ENCODE peak calls at places on chromosomes 16 and 17, in seven cellular contexts. R is HepG2, B is H1, K is SK-N-SH, L is K562, U is HCT116, N is GM12878. J is an unnamed sample.
A peak's percentile ranks its signal among the peaks of the same experiment; 100 is the strongest.

GRCh38 chr17:7903154-7904103 is 12.7 kb downstream of the RNF227 start:
- DNase-seq in R (no peak), B (no peak), K (no peak), L (no peak), U (no peak), N (no peak), J (no peak)

GRCh38 chr17:27965224-27965623 is 72.1 kb upstream of the LYRM9 start:
- DNase-seq in R (no peak), B (no peak), K (no peak), L (no peak), U (no peak), N (no peak), J (no peak)

GRCh38 chr16:74847202-74847601 is 72.6 kb upstream of the FA2H start:
- DNase-seq in R (no peak), B (no peak), K (no peak), L (no peak), U (no peak), N (no peak), J (no peak)

GRCh38 chr16:18839555-18839954 is 38.2 kb upstream of the ARL6IP1 start:
- DNase-seq in R (peak; percentile 66), B (no peak), K (no peak), L (no peak), U (no peak), N (no peak), J (peak; percentile 80)

GRCh38 chr16:4415538-4416199 is 727 bp downstream of the CORO7 start:
- DNase-seq in R (peak; percentile 16), B (no peak), K (peak; percentile 77), L (peak; percentile 71), U (no peak), N (no peak), J (no peak)

GRCh38 chr16:70715113-70715711 is 29.4 kb upstream of the MTSS2 start:
- DNase-seq in R (no peak), B (no peak), K (peak; percentile 87), L (peak; percentile 24), U (no peak), N (no peak), J (peak; percentile 75)

GRCh38 chr17:41647940-41648410 is 23.6 kb upstream of the KRT17 start:
- DNase-seq in R (peak; percentile 69), B (peak; percentile 79), K (peak; percentile 90), L (peak; percentile 87), U (peak; percentile 54), N (no peak), J (peak; percentile 87)

GRCh38 chr17:75531724-75532090 is 6.2 kb downstream of the LLGL2 start:
- DNase-seq in R (no peak), B (no peak), K (no peak), L (no peak), U (peak; percentile 75), N (no peak), J (no peak)

GRCh38 chr16:47463771-47464624 is 2.9 kb downstream of the PHKB start:
- DNase-seq in R (no peak), B (no peak), K (peak; percentile 56), L (no peak), U (no peak), N (no peak), J (no peak)

GRCh38 chr16:75443301-75443700 is 10.0 kb upstream of the CFDP1 start:
- DNase-seq in R (no peak), B (no peak), K (peak; percentile 72), L (no peak), U (no peak), N (no peak), J (no peak)

GRCh38 chr17:82963104-82963950 is 116.1 kb upstream of the METRNL start:
- DNase-seq in R (no peak), B (peak; percentile 61), K (peak; percentile 79), L (no peak), U (no peak), N (no peak), J (peak; percentile 78)

GRCh38 chr16:50640919-50641817 is 39.9 kb downstream of the SNX20 start:
- DNase-seq in R (no peak), B (no peak), K (no peak), L (no peak), U (no peak), N (no peak), J (no peak)

GRCh38 chr17:67637901-67638641 is 79.7 kb upstream of the NOL11 start:
- DNase-seq in R (no peak), B (no peak), K (no peak), L (no peak), U (peak; percentile 88), N (no peak), J (no peak)

GRCh38 chr17:2416010-2416734 is 15.3 kb upstream of the MNT start:
- DNase-seq in R (peak; percentile 61), B (no peak), K (peak; percentile 88), L (peak; percentile 74), U (no peak), N (no peak), J (peak; percentile 81)

GRCh38 chr16:76277099-76278030 is at the start of gene CNTNAP4:
- DNase-seq in R (no peak), B (no peak), K (peak; percentile 51), L (no peak), U (no peak), N (no peak), J (no peak)

GRCh38 chr16:48250520-48251278 is 3.4 kb upstream of the ABCC11 start:
- DNase-seq in R (no peak), B (no peak), K (peak; percentile 37), L (no peak), U (no peak), N (no peak), J (peak; percentile 91)

GRCh38 chr17:31535581-31535981 is 144.1 kb downstream of the RAB11FIP4 start:
- DNase-seq in R (no peak), B (no peak), K (no peak), L (no peak), U (no peak), N (peak; percentile 63), J (no peak)

GRCh38 chr16:12901597-12902436 is at the start of gene SHISA9:
- DNase-seq in R (no peak), B (no peak), K (peak; percentile 50), L (no peak), U (no peak), N (no peak), J (peak; percentile 49)

GRCh38 chr17:3804503-3804931 is 3.5 kb upstream of the ITGAE start:
- DNase-seq in R (peak; percentile 58), B (no peak), K (no peak), L (no peak), U (no peak), N (peak; percentile 63), J (no peak)

GRCh38 chr17:3801043-3801746 is at the start of gene ITGAE:
- DNase-seq in R (no peak), B (no peak), K (no peak), L (no peak), U (no peak), N (no peak), J (no peak)

GRCh38 chr17:3801792-3802191 is 804 bp upstream of the ITGAE start:
- DNase-seq in R (no peak), B (no peak), K (no peak), L (no peak), U (no peak), N (no peak), J (no peak)

GRCh38 chr17:3803308-3803640 is 2.3 kb upstream of the ITGAE start:
- DNase-seq in R (no peak), B (no peak), K (no peak), L (no peak), U (no peak), N (no peak), J (no peak)

DNA sequence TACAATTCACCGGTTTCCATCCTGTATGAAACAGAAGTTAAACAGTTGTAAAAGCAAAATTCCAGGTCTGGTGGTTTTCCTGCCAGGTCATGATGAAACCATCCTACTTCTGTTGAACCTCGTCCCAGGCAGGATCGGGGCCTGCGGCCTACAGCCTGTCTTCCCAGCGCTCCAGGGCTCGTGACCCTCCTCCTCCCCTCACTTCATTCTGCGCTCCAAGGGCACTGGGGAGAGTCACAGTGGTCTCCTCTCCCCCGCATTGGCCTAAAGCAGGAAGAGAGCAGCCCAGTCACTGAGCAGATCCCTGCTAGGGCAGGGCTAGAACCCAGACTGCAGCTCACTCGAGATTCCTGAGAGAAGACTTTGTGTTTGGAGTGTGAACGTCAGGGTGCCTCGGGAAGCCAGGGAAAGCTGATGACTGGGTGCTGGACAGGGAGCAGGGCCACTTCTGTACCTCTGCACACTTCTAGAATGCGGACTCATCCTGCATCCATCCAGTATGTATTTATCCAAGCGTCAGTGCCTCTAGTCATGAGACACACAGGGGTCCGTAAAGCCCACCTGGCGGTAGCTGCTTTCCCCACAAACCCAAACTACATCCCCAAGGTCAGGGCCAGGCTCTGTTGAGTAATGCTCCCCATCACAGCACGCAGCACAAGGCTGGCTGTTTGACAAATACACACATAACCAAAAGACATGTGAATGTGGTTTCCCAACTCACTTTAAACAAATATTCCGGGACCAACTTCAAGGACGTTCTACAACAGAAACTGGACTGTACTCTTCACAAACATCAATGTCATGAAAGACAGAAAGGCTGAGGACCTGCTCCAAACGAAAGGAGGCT is 1.7 kb upstream of the ITGAE start:
- DNase-seq in R (peak; percentile 100), B (no peak), K (no peak), L (no peak), U (no peak), N (no peak), J (peak; percentile 32)
- TF ChIP-seq JUND in R (peak; percentile 73), B (no peak), K (no peak), L (no peak), U (no peak), N (no peak), J (no peak)

GRCh38 chr17:74163836-74164235 is 39.6 kb upstream of the RPL38 start:
- DNase-seq in R (no peak), B (no peak), K (no peak), L (no peak), U (no peak), N (no peak), J (no peak)

GRCh38 chr17:74164446-74165045 is 38.9 kb upstream of the RPL38 start:
- DNase-seq in R (no peak), B (no peak), K (no peak), L (no peak), U (no peak), N (no peak), J (no peak)

GRCh38 chr17:74161501-74161850 is 42.0 kb upstream of the RPL38 start:
- DNase-seq in R (no peak), B (no peak), K (no peak), L (no peak), U (no peak), N (no peak), J (no peak)

GRCh38 chr17:74160656-74161500 is 42.6 kb upstream of the RPL38 start:
- DNase-seq in R (no peak), B (no peak), K (no peak), L (no peak), U (no peak), N (no peak), J (no peak)

GRCh38 chr17:74163271-74163821 is 40.1 kb upstream of the RPL38 start:
- DNase-seq in R (no peak), B (no peak), K (no peak), L (peak; percentile 23), U (no peak), N (no peak), J (no peak)
- TF ChIP-seq JUND in R (no peak), B (no peak), K (no peak), L (no peak), U (no peak), N (no peak), J (no peak)

GRCh38 chr17:49676276-49676868 is 1.5 kb downstream of the SPOP start:
- DNase-seq in R (no peak), B (no peak), K (no peak), L (peak; percentile 37), U (no peak), N (peak; percentile 85), J (no peak)
- TF ChIP-seq JUND in R (no peak), B (no peak), K (no peak), L (no peak), U (no peak), N (no peak), J (no peak)

GRCh38 chr16:64841071-64841470 is 280.8 kb downstream of the CDH11 start:
- DNase-seq in R (no peak), B (no peak), K (no peak), L (no peak), U (no peak), N (no peak), J (no peak)
- TF ChIP-seq JUND in R (no peak), B (no peak), K (no peak), L (no peak), U (no peak), N (no peak), J (no peak)

J was measured in T47D.